ENCODE peak calls at places on chromosome 21, in ten cellular contexts. I is fibroblast of lung; Z is small intestine; B is heart right ventricle; R is heart left ventricle; C is breast epithelium; N is neuronal stem cell; L is body of pancreas; A is cardiac muscle cell; H is CD4-positive, alpha-beta memory T cell. M is an unnamed sample.
A peak's percentile ranks its signal among the peaks of the same experiment; 100 is the strongest.

GRCh38 chr21:33736569-33736968 is 94.3 kb downstream of the ITSN1 start:
- DNase-seq in I (no peak), Z (no peak), B (no peak), R (no peak), C (no peak), N (no peak), L (no peak), A (no peak), H (no peak), M (no peak)

GRCh38 chr21:41377715-41378114 is 15.9 kb downstream of the MX2 start:
- DNase-seq in I (no peak), Z (no peak), B (no peak), R (peak; percentile 15), C (no peak), N (no peak), L (no peak), A (no peak), H (no peak), M (no peak)

GRCh38 chr21:46634966-46635323 is 529 bp upstream of the PRMT2 start:
- DNase-seq in I (peak; percentile 93), Z (peak; percentile 56), B (peak; percentile 74), R (peak; percentile 70), C (no peak), N (peak; percentile 74), L (no peak), A (peak; percentile 92), H (no peak), M (peak; percentile 78)

GRCh38 chr21:42080788-42081083 is 9.6 kb downstream of the UMODL1 start:
- DNase-seq in I (peak; percentile 78), Z (no peak), B (no peak), R (no peak), C (no peak), N (no peak), L (no peak), A (peak; percentile 78), H (no peak), M (no peak)

GRCh38 chr21:41168391-41169257 is 664 bp downstream of the BACE2 start:
- DNase-seq in I (peak; percentile 71), Z (peak; percentile 41), B (peak; percentile 45), R (peak; percentile 70), C (peak; percentile 63), N (peak; percentile 29), L (peak; percentile 66), A (peak; percentile 75), H (no peak), M (peak; percentile 55)

GRCh38 chr21:43307677-43308070 is 119.3 kb downstream of the SIK1 start:
- DNase-seq in I (no peak), Z (no peak), B (no peak), R (peak; percentile 10), C (no peak), N (no peak), L (no peak), A (no peak), H (no peak), M (no peak)

GRCh38 chr21:42518216-42518615 is 4.6 kb downstream of the SLC37A1 start:
- DNase-seq in I (peak; percentile 37), Z (no peak), B (no peak), R (no peak), C (no peak), N (no peak), L (no peak), A (peak; percentile 70), H (no peak), M (no peak)

GRCh38 chr21:39891111-39891510 is 23.9 kb downstream of the PCP4 start:
- DNase-seq in I (no peak), Z (no peak), B (no peak), R (no peak), C (no peak), N (no peak), L (no peak), A (no peak), H (no peak), M (no peak)

GRCh38 chr21:33434770-33435360 is 31.7 kb downstream of the IFNGR2 start:
- DNase-seq in I (peak; percentile 96), Z (no peak), B (peak; percentile 20), R (no peak), C (no peak), N (no peak), L (no peak), A (peak; percentile 90), H (no peak), M (peak; percentile 24)

GRCh38 chr21:14120091-14120734 is 90.5 kb downstream of the LIPI start:
- DNase-seq in I (no peak), Z (peak; percentile 51), B (no peak), R (no peak), C (no peak), N (peak; percentile 11), L (peak; percentile 24), A (no peak), H (peak; percentile 11), M (no peak)

GRCh38 chr21:23837564-23837963 is 1769.7 kb downstream of the MRPL39 start:
- DNase-seq in I (no peak), Z (no peak), B (no peak), R (no peak), C (no peak), N (no peak), L (no peak), A (no peak), H (no peak), M (no peak)

GRCh38 chr21:42289926-42290325 is 25.3 kb downstream of the TFF3 start:
- DNase-seq in I (no peak), Z (no peak), B (peak; percentile 48), R (peak; percentile 71), C (no peak), N (no peak), L (no peak), A (no peak), H (no peak), M (peak; percentile 81)

GRCh38 chr21:31180256-31181088 is 142.2 kb upstream of the KRTAP19-8 start:
- DNase-seq in I (peak; percentile 71), Z (peak; percentile 21), B (no peak), R (no peak), C (no peak), N (no peak), L (no peak), A (peak; percentile 72), H (no peak), M (no peak)

GRCh38 chr21:33373451-33373850 is 29.8 kb upstream of the IFNGR2 start:
- DNase-seq in I (no peak), Z (no peak), B (no peak), R (no peak), C (no peak), N (no peak), L (no peak), A (no peak), H (no peak), M (no peak)

GRCh38 chr21:15566692-15567091 is 163.1 kb upstream of the USP25 start:
- DNase-seq in I (no peak), Z (no peak), B (no peak), R (no peak), C (no peak), N (no peak), L (no peak), A (no peak), H (no peak), M (no peak)

GRCh38 chr21:32329776-32330175 is 31.1 kb downstream of the MRAP start:
- DNase-seq in I (peak; percentile 8), Z (no peak), B (no peak), R (no peak), C (no peak), N (no peak), L (no peak), A (peak; percentile 11), H (no peak), M (no peak)

GRCh38 chr21:37413553-37414291 is 47.1 kb downstream of the DYRK1A start:
- DNase-seq in I (no peak), Z (no peak), B (no peak), R (no peak), C (no peak), N (no peak), L (no peak), A (no peak), H (no peak), M (no peak)
- H3K4me1 ChIP-seq in I (peaks cover 22% of the 10 kb centered on the region), Z (peaks cover 18% of the 10 kb centered on the region), B (peaks cover 86% of the 10 kb centered on the region), R (peaks cover 85% of the 10 kb centered on the region), C (peaks cover 9% of the 10 kb centered on the region), N (peaks cover 5% of the 10 kb centered on the region), L (peaks cover 47% of the 10 kb centered on the region), A (peaks cover 37% of the 10 kb centered on the region), H (peaks cover 86% of the 10 kb centered on the region), M (peaks cover 76% of the 10 kb centered on the region)

DNA sequence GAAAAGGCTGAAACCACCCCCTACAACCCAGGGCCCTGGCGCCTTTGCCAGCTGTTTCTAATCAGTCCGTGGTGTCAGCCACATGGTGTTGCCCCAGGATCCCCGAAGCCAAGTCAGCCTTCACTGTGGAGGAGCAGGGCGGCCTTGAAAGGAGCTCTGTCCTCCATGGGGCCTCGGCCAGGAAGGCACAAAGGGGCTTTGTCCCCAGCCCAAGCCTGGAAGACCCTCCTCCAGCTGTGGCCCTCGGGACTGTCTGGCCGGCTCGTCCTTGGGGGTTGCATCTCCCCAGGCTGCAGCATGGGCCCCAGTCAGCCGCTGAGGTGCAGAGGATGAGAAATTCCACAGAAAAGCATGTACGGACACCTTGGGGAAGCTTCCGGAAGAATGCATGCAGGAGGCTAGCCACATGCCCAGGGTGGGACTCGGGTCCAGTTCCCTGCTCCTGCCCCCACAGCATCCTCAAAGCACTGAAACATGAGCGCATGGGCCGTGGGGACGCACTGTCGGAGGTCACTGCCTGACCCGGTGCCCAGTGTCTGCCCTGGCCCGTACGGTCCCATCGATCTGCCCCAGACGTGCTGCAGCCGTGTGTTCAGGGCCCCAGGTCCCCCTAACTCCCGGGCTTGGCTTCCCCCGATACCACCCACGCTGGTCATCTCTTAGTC is 38.6 kb upstream of the POFUT2 start:
- DNase-seq in I (peak; percentile 63), Z (no peak), B (no peak), R (peak; percentile 33), C (no peak), N (no peak), L (peak; percentile 7), A (peak; percentile 68), H (no peak), M (peak; percentile 39)
- H3K4me1 ChIP-seq in I (peaks cover 20% of the 10 kb centered on the region), Z (peaks cover 3% of the 10 kb centered on the region), B (peaks cover 7% of the 10 kb centered on the region), R (peaks cover 8% of the 10 kb centered on the region), C (no peaks in the 10 kb centered on the region), N (peaks cover 20% of the 10 kb centered on the region), L (peaks cover 79% of the 10 kb centered on the region), A (peaks cover 14% of the 10 kb centered on the region), H (peaks cover 22% of the 10 kb centered on the region), M (peaks cover 40% of the 10 kb centered on the region)

GRCh38 chr21:44939532-44940115 is at the start of gene SLX9:
- DNase-seq in I (peak; percentile 75), Z (peak; percentile 74), B (peak; percentile 66), R (peak; percentile 85), C (peak; percentile 70), N (peak; percentile 78), L (peak; percentile 80), A (peak; percentile 86), H (peak; percentile 82), M (peak; percentile 84)
- H3K4me1 ChIP-seq in I (peaks cover 2% of the 10 kb centered on the region), Z (peaks cover 7% of the 10 kb centered on the region), B (peaks cover 28% of the 10 kb centered on the region), R (peaks cover 37% of the 10 kb centered on the region), C (no peaks in the 10 kb centered on the region), N (peaks cover 7% of the 10 kb centered on the region), L (peaks cover 23% of the 10 kb centered on the region), A (peaks cover 9% of the 10 kb centered on the region), H (peaks cover 38% of the 10 kb centered on the region), M (peaks cover 22% of the 10 kb centered on the region)

DNA sequence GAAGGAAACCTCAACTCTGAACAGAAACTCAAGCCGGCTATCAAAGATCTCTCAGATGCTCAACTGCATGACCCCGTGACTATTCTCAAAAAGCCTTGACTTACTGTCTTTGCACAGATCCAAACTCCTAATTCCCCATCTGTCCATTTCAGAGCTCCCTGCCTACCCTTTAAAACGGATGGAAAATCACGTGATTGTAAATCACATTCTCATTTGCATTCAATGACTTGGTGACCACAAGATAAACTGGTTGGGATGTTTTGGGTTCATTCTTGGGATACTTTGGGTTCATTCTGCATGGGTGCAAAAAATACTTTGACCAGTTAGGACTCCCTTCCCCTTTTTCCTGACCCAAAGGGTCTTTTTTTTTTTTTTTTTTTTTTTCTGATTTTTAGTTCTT is 41.3 kb upstream of the RUNX1 start:
- DNase-seq in I (no peak), Z (no peak), B (no peak), R (no peak), C (no peak), N (no peak), L (no peak), A (no peak), H (no peak), M (no peak)
- H3K4me1 ChIP-seq in I (peaks cover 9% of the 10 kb centered on the region), Z (no peaks in the 10 kb centered on the region), B (no peaks in the 10 kb centered on the region), R (no peaks in the 10 kb centered on the region), C (no peaks in the 10 kb centered on the region), N (no peaks in the 10 kb centered on the region), L (peaks cover 8% of the 10 kb centered on the region), A (no peaks in the 10 kb centered on the region), H (no peaks in the 10 kb centered on the region), M (no peaks in the 10 kb centered on the region)